ENCODE peak calls at places on chromosomes 6 and 20, in seven cellular contexts. U is fibroblast of mammary gland; S is MCF 10A; G is iPS DF 6.9; O is stimulated activated CD4-positive, alpha-beta T cell treated with anti-CD3 and anti-CD28 coated beads, Interleukin-2, amount 100 ng/mL, for 48 hours; B is NCI-H2029; Z is cortex of kidney. E is an unnamed sample.

GRCh38 chr6:5142131-5142530 is 57.0 kb downstream of the PPP1R3G start:
- DNase-seq in U (no peak), S (no peak), G (no peak), O (no peak), B (no peak), Z (no peak), E (no peak)

GRCh38 chr20:33132858-33133615 is 34.9 kb upstream of the BPIFA2 start:
- DNase-seq in U (no peak), S (no peak), G (no peak), O (no peak), B (no peak), Z (no peak), E (no peak)

GRCh38 chr20:20528896-20529295 is 161.0 kb downstream of the INSM1 start:
- DNase-seq in U (no peak), S (no peak), G (no peak), O (no peak), B (no peak), Z (no peak), E (no peak)

GRCh38 chr20:50005378-50006020 is 22.7 kb downstream of the SNAI1 start:
- DNase-seq in U (no peak), S (no peak), G (no peak), O (no peak), B (no peak), Z (no peak), E (no peak)

GRCh38 chr6:163903528-163903927 is 489.0 kb downstream of the QKI start:
- DNase-seq in U (no peak), S (no peak), G (no peak), O (no peak), B (no peak), Z (no peak), E (no peak)

GRCh38 chr20:63015665-63016361 is 9.0 kb upstream of the BHLHE23 start:
- DNase-seq in U (no peak), S (no peak), G (no peak), O (no peak), B (no peak), Z (no peak), E (no peak)

GRCh38 chr6:105459884-105460283 is 57.0 kb upstream of the PREP start:
- DNase-seq in U (peak), S (peak), G (no peak), O (no peak), B (no peak), Z (no peak), E (peak)

GRCh38 chr6:34021839-34022190 is 124.1 kb downstream of the GRM4 start:
- DNase-seq in U (no peak), S (no peak), G (no peak), O (no peak), B (no peak), Z (no peak), E (no peak)

GRCh38 chr20:25030649-25031026 is 27.3 kb downstream of the ACSS1 start:
- DNase-seq in U (no peak), S (no peak), G (no peak), O (no peak), B (no peak), Z (no peak), E (no peak)

GRCh38 chr6:41585605-41586004 is 39.4 kb downstream of the FOXP4 start:
- DNase-seq in U (no peak), S (no peak), G (no peak), O (no peak), B (no peak), Z (no peak), E (no peak)

GRCh38 chr20:32031007-32031958 is 20.8 kb upstream of the HCK start:
- DNase-seq in U (peak), S (peak), G (peak), O (peak), B (peak), Z (no peak), E (peak)